ENCODE peak calls at places on chromosomes 11 and 22, in seven cellular contexts. Q is right lobe of liver, X is body of pancreas, A is NB4, U is IMR-90, W is heart left ventricle, N is GM12891. E is an unnamed sample.

GRCh38 chr22:31595271-31595670 is 66.7 kb downstream of the PISD start:
- DNase-seq in Q (no peak), X (no peak), A (no peak), U (no peak), W (no peak), N (no peak), E (no peak)

GRCh38 chr11:37322333-37323194 is 724.5 kb upstream of the RAG2 start:
- DNase-seq in Q (peak), X (no peak), A (no peak), U (no peak), W (no peak), N (no peak), E (no peak)

GRCh38 chr11:77470504-77470903 is 3.4 kb downstream of the PAK1 start:
- DNase-seq in Q (no peak), X (no peak), A (no peak), U (no peak), W (no peak), N (no peak), E (no peak)

GRCh38 chr22:35950262-35950661 is 78.4 kb downstream of the RBFOX2 start:
- DNase-seq in Q (no peak), X (no peak), A (no peak), U (no peak), W (no peak), N (no peak), E (no peak)

GRCh38 chr11:65504671-65505433 is 6.0 kb downstream of the MALAT1 start:
- DNase-seq in Q (no peak), X (no peak), A (peak), U (peak), W (no peak), N (no peak), E (no peak)

GRCh38 chr11:62882811-62883496 is 2.3 kb downstream of the SLC3A2 start:
- DNase-seq in Q (no peak), X (no peak), A (no peak), U (no peak), W (no peak), N (no peak), E (no peak)

GRCh38 chr22:50530857-50531545 is 1.2 kb upstream of the TYMP start:
- DNase-seq in Q (peak), X (peak), A (peak), U (peak), W (peak), N (peak), E (no peak)

GRCh38 chr22:49418341-49418894 is 409.3 kb downstream of the BRD1 start:
- DNase-seq in Q (no peak), X (no peak), A (no peak), U (no peak), W (no peak), N (no peak), E (no peak)

GRCh38 chr11:62805991-62806441 is 776 bp upstream of the NXF1 start:
- DNase-seq in Q (no peak), X (no peak), A (peak), U (no peak), W (no peak), N (no peak), E (no peak)

GRCh38 chr22:20033045-20033706 is 12.3 kb downstream of the TANGO2 start:
- DNase-seq in Q (peak), X (peak), A (no peak), U (no peak), W (peak), N (no peak), E (no peak)

GRCh38 chr11:117882539-117882938 is 6.1 kb upstream of the FXYD6 start:
- DNase-seq in Q (no peak), X (peak), A (no peak), U (no peak), W (no peak), N (no peak), E (no peak)

GRCh38 chr11:69704508-69705245 is 855 bp upstream of the FGF19 start:
- DNase-seq in Q (no peak), X (no peak), A (no peak), U (no peak), W (no peak), N (no peak), E (no peak)

GRCh38 chr11:36868380-36868779 is 270.3 kb upstream of the RAG2 start:
- DNase-seq in Q (no peak), X (no peak), A (no peak), U (no peak), W (no peak), N (no peak), E (no peak)

GRCh38 chr11:126658306-126659056 is 303.0 kb downstream of the ST3GAL4 start:
- DNase-seq in Q (peak), X (no peak), A (no peak), U (no peak), W (no peak), N (no peak), E (no peak)

GRCh38 chr11:82832983-82833382 is 67.2 kb downstream of the PRCP start:
- DNase-seq in Q (no peak), X (no peak), A (no peak), U (no peak), W (no peak), N (no peak), E (no peak)

GRCh38 chr11:6413791-6414231 is 5.1 kb downstream of the APBB1 start:
- DNase-seq in Q (no peak), X (no peak), A (no peak), U (no peak), W (no peak), N (no peak), E (no peak)

GRCh38 chr11:11531127-11531526 is 90.7 kb downstream of the GALNT18 start:
- DNase-seq in Q (no peak), X (no peak), A (no peak), U (no peak), W (peak), N (no peak), E (no peak)

GRCh38 chr22:39153220-39153860 is 860 bp upstream of the CBX7 start:
- DNase-seq in Q (peak), X (no peak), A (no peak), U (no peak), W (no peak), N (no peak), E (no peak)

GRCh38 chr11:64358907-64359711 is at the start of gene RPS6KA4:
- DNase-seq in Q (peak), X (peak), A (peak), U (peak), W (peak), N (peak), E (peak)

GRCh38 chr11:2579315-2580060 is 120.3 kb downstream of the KCNQ1OT1 start:
- DNase-seq in Q (peak), X (peak), A (no peak), U (no peak), W (peak), N (no peak), E (no peak)

GRCh38 chr11:122646549-122647340 is 8.8 kb upstream of the UBASH3B start:
- DNase-seq in Q (no peak), X (no peak), A (no peak), U (peak), W (no peak), N (no peak), E (no peak)

GRCh38 chr11:131691558-131692041 is 321.2 kb downstream of the NTM start:
- DNase-seq in Q (no peak), X (peak), A (no peak), U (peak), W (no peak), N (peak), E (no peak)

GRCh38 chr11:109522116-109522755 is 100.2 kb downstream of the C11orf87 start:
- DNase-seq in Q (no peak), X (no peak), A (no peak), U (no peak), W (no peak), N (no peak), E (no peak)

GRCh38 chr11:70740475-70740825 is 342.1 kb downstream of the CTTN start:
- DNase-seq in Q (no peak), X (no peak), A (no peak), U (no peak), W (no peak), N (no peak), E (no peak)

GRCh38 chr11:88508558-88508807 is 170.9 kb upstream of the CTSC start:
- DNase-seq in Q (no peak), X (no peak), A (no peak), U (no peak), W (no peak), N (no peak), E (no peak)

GRCh38 chr11:11732116-11732515 is 109.7 kb upstream of the USP47 start:
- DNase-seq in Q (no peak), X (no peak), A (no peak), U (peak), W (no peak), N (no peak), E (no peak)

GRCh38 chr22:39800790-39801540 is 92.6 kb downstream of the ENTHD1 start:
- DNase-seq in Q (no peak), X (no peak), A (no peak), U (no peak), W (no peak), N (no peak), E (no peak)

GRCh38 chr22:17410576-17410975 is 41.3 kb downstream of the CECR2 start:
- DNase-seq in Q (no peak), X (no peak), A (no peak), U (no peak), W (no peak), N (no peak), E (no peak)

GRCh38 chr11:47863189-47863892 is 15.2 kb upstream of the NUP160 start:
- DNase-seq in Q (no peak), X (no peak), A (peak), U (peak), W (no peak), N (no peak), E (no peak)

GRCh38 chr11:105937331-105937730 is 84.7 kb downstream of the MSANTD4 start:
- DNase-seq in Q (no peak), X (no peak), A (no peak), U (peak), W (no peak), N (no peak), E (no peak)

GRCh38 chr22:29184886-29185575 is 20.7 kb upstream of the EMID1 start:
- DNase-seq in Q (peak), X (no peak), A (no peak), U (no peak), W (no peak), N (no peak), E (no peak)
- TF ChIP-seq POLR2A in Q (no peak), X (no peak), A (no peak), U (no peak), W (no peak), N (no peak), E (no peak)

DNA sequence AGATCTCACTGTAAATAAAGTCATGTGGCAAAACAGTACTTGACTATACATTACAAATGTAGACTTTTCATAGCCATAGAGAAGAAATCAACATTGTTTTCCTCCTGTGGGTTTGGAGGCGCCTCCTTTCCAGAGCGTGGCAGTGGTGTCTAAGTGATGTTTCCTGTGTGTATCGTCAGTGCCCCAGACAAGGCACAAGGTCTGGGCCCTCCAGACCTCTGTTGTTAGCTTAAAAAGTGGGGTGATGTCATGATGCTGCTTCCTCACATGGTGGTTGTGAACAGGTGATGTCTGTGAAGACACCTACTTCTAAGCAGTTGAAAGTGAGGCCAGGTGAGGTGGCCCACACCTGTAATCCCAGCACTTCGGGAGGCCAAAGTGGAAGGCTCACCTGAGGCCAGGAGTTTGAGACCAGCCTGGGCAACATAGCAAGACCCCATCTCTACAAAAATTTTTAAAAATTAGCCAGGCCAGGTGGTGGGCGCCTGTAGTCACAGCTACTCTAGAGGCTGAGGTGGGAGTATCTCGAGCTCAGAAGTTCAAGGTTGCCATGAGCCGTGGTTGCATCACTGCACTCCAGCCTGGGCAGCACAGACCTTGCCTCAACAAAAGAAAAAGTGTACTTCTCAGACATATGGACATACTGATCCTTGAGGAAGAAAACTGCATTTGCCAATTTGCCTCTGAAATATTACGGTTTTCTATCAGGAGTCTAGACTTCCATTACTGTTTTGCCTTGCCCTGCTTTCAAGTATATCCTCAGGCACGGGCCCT is 15.7 kb downstream of the NUP50 start:
- DNase-seq in Q (no peak), X (no peak), A (peak), U (no peak), W (no peak), N (no peak), E (no peak)
- TF ChIP-seq POLR2A in Q (no peak), X (no peak), A (no peak), U (no peak), W (no peak), N (no peak), E (no peak)

GRCh38 chr22:22027955-22028354 is 45.4 kb upstream of the TOP3B start:
- DNase-seq in Q (no peak), X (no peak), A (no peak), U (no peak), W (no peak), N (no peak), E (no peak)

GRCh38 chr22:22024440-22024839 is 41.9 kb upstream of the TOP3B start:
- DNase-seq in Q (no peak), X (no peak), A (no peak), U (no peak), W (no peak), N (no peak), E (no peak)

GRCh38 chr22:22026157-22026831 is 43.7 kb upstream of the TOP3B start:
- DNase-seq in Q (no peak), X (no peak), A (no peak), U (no peak), W (no peak), N (no peak), E (no peak)

GRCh38 chr22:22023581-22024137 is 41.1 kb upstream of the TOP3B start:
- DNase-seq in Q (no peak), X (no peak), A (no peak), U (no peak), W (no peak), N (no peak), E (no peak)

DNA sequence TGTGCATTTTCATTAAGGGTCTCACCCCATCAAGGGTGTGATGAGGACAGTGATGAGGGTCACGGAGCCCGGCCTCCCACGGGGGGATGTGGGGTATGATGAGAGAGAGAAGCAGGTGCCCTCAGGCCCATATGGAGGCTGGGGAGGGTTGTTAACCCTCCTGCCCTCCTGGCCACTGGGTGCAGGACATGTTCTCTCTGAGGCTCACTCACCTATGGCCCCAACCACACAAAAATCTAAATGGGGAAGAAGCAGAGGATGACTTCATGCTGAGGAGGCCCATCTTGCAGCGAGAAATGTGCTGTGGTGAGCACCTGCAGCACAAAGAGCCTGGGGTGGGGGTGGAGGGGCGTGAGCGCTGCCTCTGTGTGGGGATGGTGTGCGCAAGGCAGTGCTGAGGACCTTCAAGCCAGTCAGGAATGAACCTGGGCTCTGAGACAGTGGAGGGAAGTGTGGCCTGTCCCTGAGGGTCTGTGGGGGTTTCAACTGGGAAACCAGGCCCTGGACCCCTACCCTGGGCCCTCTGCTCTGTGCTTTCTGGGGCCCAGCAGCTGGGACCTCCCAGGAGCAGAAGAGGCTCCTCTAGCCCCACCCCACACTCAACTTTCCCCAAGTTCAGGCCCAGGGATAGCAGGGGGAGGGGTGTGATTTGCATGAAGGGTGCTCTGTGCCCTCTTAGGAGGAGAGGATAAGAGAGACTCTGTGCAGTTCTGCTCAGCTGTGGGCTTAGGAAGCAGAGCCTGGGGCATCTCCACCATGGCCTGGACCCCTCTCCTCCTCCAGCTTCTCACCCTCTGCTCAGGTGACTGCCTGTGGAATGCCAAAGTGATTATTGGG is 43.0 kb upstream of the TOP3B start:
- DNase-seq in Q (no peak), X (no peak), A (no peak), U (no peak), W (no peak), N (no peak), E (no peak)
- TF ChIP-seq POLR2A in Q (no peak), X (no peak), A (no peak), U (no peak), W (no peak), N (no peak), E (no peak)

DNA sequence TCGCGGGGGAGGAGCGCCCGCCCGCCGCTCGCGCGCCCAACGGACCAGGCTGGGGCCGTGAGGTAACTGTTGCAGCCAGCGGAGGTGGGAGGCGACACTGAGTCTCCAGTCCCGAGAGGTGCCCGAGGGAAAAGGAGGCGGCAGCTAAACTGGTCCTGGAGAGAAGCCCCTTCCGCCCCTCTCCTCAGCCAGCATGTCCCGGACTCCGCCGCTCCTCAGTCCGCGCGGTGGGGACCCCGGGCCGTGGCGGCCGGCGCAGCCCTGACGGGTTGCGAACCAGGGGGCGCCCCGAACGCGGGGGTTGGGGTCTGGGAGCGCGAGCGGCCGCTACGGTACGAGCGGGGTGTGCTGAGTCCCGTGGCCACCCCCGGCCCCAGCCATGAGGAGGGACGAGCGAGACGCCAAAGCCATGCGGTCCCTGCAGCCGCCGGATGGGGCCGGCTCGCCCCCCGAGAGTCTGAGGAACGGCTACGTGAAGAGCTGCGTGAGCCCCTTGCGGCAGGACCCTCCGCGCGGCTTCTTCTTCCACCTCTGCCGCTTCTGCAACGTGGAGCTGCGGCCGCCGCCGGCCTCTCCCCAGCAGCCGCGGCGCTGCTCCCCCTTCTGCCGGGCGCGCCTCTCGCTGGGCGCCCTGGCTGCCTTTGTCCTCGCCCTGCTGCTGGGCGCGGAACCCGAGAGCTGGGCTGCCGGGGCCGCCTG is at the start of gene PDE3B:
- DNase-seq in Q (peak), X (peak), A (peak), U (peak), W (peak), N (peak), E (no peak)
- TF ChIP-seq POLR2A in Q (peak), X (peak), A (peak), U (no peak), W (peak), N (no peak), E (no peak)